ENCODE peak calls at places on chromosome 20, in ten cellular contexts. A is OCI-LY7, R is sigmoid colon, J is A549, C is cardiac muscle cell, D is AG04450, N is ovary, F is MM.1S, K is RWPE1, I is WERI-Rb-1. H is an unnamed sample.

GRCh38 chr20:35305682-35306556 is 13.7 kb upstream of the FAM83C start:
- DNase-seq in A (no peak), R (no peak), J (peak), C (no peak), D (peak), N (no peak), F (no peak), K (peak), I (no peak), H (no peak)

GRCh38 chr20:59745201-59745600 is 140.9 kb downstream of the PHACTR3 start:
- DNase-seq in A (no peak), R (no peak), J (no peak), C (no peak), D (no peak), N (no peak), F (no peak), K (no peak), I (no peak), H (no peak)

GRCh38 chr20:59827138-59828056 is 106.0 kb downstream of the SYCP2 start:
- DNase-seq in A (no peak), R (peak), J (no peak), C (no peak), D (no peak), N (no peak), F (no peak), K (no peak), I (no peak), H (peak)

GRCh38 chr20:5279661-5280060 is 37.1 kb downstream of the PROKR2 start:
- DNase-seq in A (no peak), R (no peak), J (no peak), C (no peak), D (no peak), N (no peak), F (no peak), K (no peak), I (no peak), H (no peak)

GRCh38 chr20:49583669-49584417 is 15.9 kb upstream of the PTGIS start:
- DNase-seq in A (no peak), R (peak), J (peak), C (peak), D (peak), N (peak), F (no peak), K (peak), I (no peak), H (no peak)

GRCh38 chr20:64074963-64075362 is 4.4 kb downstream of the RGS19 start:
- DNase-seq in A (no peak), R (no peak), J (no peak), C (no peak), D (no peak), N (no peak), F (no peak), K (no peak), I (no peak), H (no peak)

GRCh38 chr20:19440660-19441527 is 228.5 kb downstream of the SLC24A3 start:
- DNase-seq in A (no peak), R (peak), J (no peak), C (no peak), D (no peak), N (no peak), F (peak), K (no peak), I (no peak), H (peak)

GRCh38 chr20:1660263-1660662 is 2.7 kb upstream of the SIRPG start:
- DNase-seq in A (no peak), R (no peak), J (no peak), C (no peak), D (no peak), N (no peak), F (no peak), K (no peak), I (no peak), H (no peak)

GRCh38 chr20:48760403-48760889 is 67.4 kb downstream of the PREX1 start:
- DNase-seq in A (peak), R (no peak), J (no peak), C (no peak), D (no peak), N (no peak), F (peak), K (peak), I (no peak), H (peak)

GRCh38 chr20:58751956-58752355 is 59.4 kb downstream of the NPEPL1 start:
- DNase-seq in A (no peak), R (no peak), J (no peak), C (no peak), D (no peak), N (no peak), F (no peak), K (no peak), I (no peak), H (peak)

GRCh38 chr20:20549267-20549612 is 163.2 kb downstream of the RALGAPA2 start:
- DNase-seq in A (no peak), R (no peak), J (no peak), C (no peak), D (no peak), N (no peak), F (no peak), K (peak), I (peak), H (no peak)

GRCh38 chr20:44302026-44302669 is 8.9 kb downstream of the FITM2 start:
- DNase-seq in A (no peak), R (no peak), J (no peak), C (peak), D (no peak), N (no peak), F (no peak), K (no peak), I (no peak), H (no peak)

GRCh38 chr20:49724637-49725606 is 11.2 kb upstream of the B4GALT5 start:
- DNase-seq in A (peak), R (peak), J (no peak), C (no peak), D (no peak), N (no peak), F (no peak), K (no peak), I (no peak), H (peak)

GRCh38 chr20:33482581-33482980 is 7.3 kb upstream of the CBFA2T2 start:
- DNase-seq in A (no peak), R (no peak), J (no peak), C (no peak), D (no peak), N (no peak), F (no peak), K (no peak), I (peak), H (peak)

GRCh38 chr20:53898558-53898931 is 171.8 kb downstream of the BCAS1 start:
- DNase-seq in A (no peak), R (no peak), J (no peak), C (no peak), D (no peak), N (no peak), F (no peak), K (no peak), I (no peak), H (no peak)

GRCh38 chr20:40753472-40753871 is 64.4 kb upstream of the MAFB start:
- DNase-seq in A (no peak), R (no peak), J (no peak), C (no peak), D (no peak), N (no peak), F (no peak), K (no peak), I (no peak), H (no peak)

GRCh38 chr20:37734228-37734980 is 40.6 kb downstream of the CTNNBL1 start:
- DNase-seq in A (no peak), R (no peak), J (no peak), C (no peak), D (no peak), N (no peak), F (no peak), K (no peak), I (peak), H (no peak)

GRCh38 chr20:9068232-9068781 is 580 bp upstream of the PLCB4 start:
- DNase-seq in A (no peak), R (peak), J (peak), C (peak), D (no peak), N (peak), F (no peak), K (peak), I (peak), H (peak)

GRCh38 chr20:5933802-5934436 is 16.4 kb downstream of the TRMT6 start:
- DNase-seq in A (peak), R (no peak), J (peak), C (no peak), D (no peak), N (no peak), F (peak), K (peak), I (peak), H (no peak)

GRCh38 chr20:40689100-40689942 is at the start of gene MAFB:
- DNase-seq in A (no peak), R (peak), J (peak), C (peak), D (peak), N (peak), F (peak), K (peak), I (peak), H (peak)

GRCh38 chr20:8454137-8454712 is 322.2 kb downstream of the PLCB1 start:
- DNase-seq in A (peak), R (no peak), J (peak), C (peak), D (peak), N (no peak), F (no peak), K (peak), I (no peak), H (no peak)

GRCh38 chr20:19403549-19403948 is 191.1 kb downstream of the SLC24A3 start:
- DNase-seq in A (no peak), R (no peak), J (no peak), C (no peak), D (no peak), N (no peak), F (no peak), K (no peak), I (no peak), H (no peak)

GRCh38 chr20:35511814-35512420 is 17.5 kb downstream of the C20orf173 start:
- DNase-seq in A (peak), R (no peak), J (peak), C (peak), D (no peak), N (no peak), F (no peak), K (peak), I (peak), H (no peak)

GRCh38 chr20:14830466-14830865 is 493.1 kb upstream of the FLRT3 start:
- DNase-seq in A (no peak), R (no peak), J (no peak), C (no peak), D (no peak), N (no peak), F (no peak), K (no peak), I (no peak), H (no peak)

GRCh38 chr20:53159144-53159543 is 187.0 kb downstream of the TSHZ2 start:
- DNase-seq in A (no peak), R (no peak), J (no peak), C (no peak), D (no peak), N (no peak), F (no peak), K (no peak), I (no peak), H (no peak)

GRCh38 chr20:20452254-20452676 is 84.4 kb downstream of the INSM1 start:
- DNase-seq in A (no peak), R (no peak), J (no peak), C (peak), D (peak), N (peak), F (no peak), K (peak), I (peak), H (peak)

GRCh38 chr20:53425930-53426329 is 167.7 kb downstream of the ZNF217 start:
- DNase-seq in A (no peak), R (no peak), J (no peak), C (no peak), D (no peak), N (no peak), F (no peak), K (no peak), I (no peak), H (no peak)

GRCh38 chr20:63893999-63894357 is 948 bp upstream of the DNAJC5 start:
- DNase-seq in A (no peak), R (no peak), J (no peak), C (no peak), D (no peak), N (no peak), F (no peak), K (no peak), I (no peak), H (no peak)

GRCh38 chr20:45611054-45611453 is 18.5 kb upstream of the WFDC10A start:
- DNase-seq in A (no peak), R (no peak), J (no peak), C (no peak), D (peak), N (no peak), F (no peak), K (peak), I (no peak), H (no peak)

GRCh38 chr20:50467618-50468373 is 42.4 kb upstream of the PTPN1 start:
- DNase-seq in A (peak), R (no peak), J (peak), C (peak), D (no peak), N (no peak), F (peak), K (peak), I (peak), H (no peak)

GRCh38 chr20:1499528-1500420 is 8.6 kb upstream of the SIRPB2 start:
- DNase-seq in A (no peak), R (no peak), J (no peak), C (no peak), D (no peak), N (no peak), F (peak), K (peak), I (no peak), H (no peak)

GRCh38 chr20:37737806-37738442 is 44.1 kb downstream of the CTNNBL1 start:
- DNase-seq in A (peak), R (no peak), J (no peak), C (no peak), D (no peak), N (no peak), F (no peak), K (no peak), I (no peak), H (no peak)

GRCh38 chr20:24933266-24933908 is 15.7 kb upstream of the CST7 start:
- DNase-seq in A (no peak), R (peak), J (no peak), C (no peak), D (no peak), N (no peak), F (no peak), K (no peak), I (no peak), H (peak)

GRCh38 chr20:16434087-16434664 is 139.1 kb downstream of the KIF16B start:
- DNase-seq in A (peak), R (no peak), J (peak), C (peak), D (no peak), N (peak), F (peak), K (peak), I (peak), H (peak)

GRCh38 chr20:64036346-64037198 is 590 bp downstream of the C20orf204 start:
- DNase-seq in A (no peak), R (no peak), J (no peak), C (no peak), D (no peak), N (no peak), F (no peak), K (no peak), I (no peak), H (peak)

GRCh38 chr20:2804921-2805681 is 4.7 kb upstream of the CPXM1 start:
- DNase-seq in A (no peak), R (no peak), J (no peak), C (no peak), D (no peak), N (no peak), F (no peak), K (no peak), I (no peak), H (peak)
- TF ChIP-seq CTCF in A (no peak), R (no peak), J (no peak), C (no peak), D (no peak), N (no peak), F (no peak), K (no peak), I (no peak), H (no peak)

GRCh38 chr20:32288225-32288849 is 10.9 kb downstream of the KIF3B start:
- DNase-seq in A (no peak), R (no peak), J (no peak), C (no peak), D (no peak), N (no peak), F (no peak), K (no peak), I (no peak), H (no peak)

GRCh38 chr20:32282461-32282860 is 5.0 kb downstream of the KIF3B start:
- DNase-seq in A (peak), R (no peak), J (no peak), C (no peak), D (no peak), N (no peak), F (no peak), K (no peak), I (no peak), H (no peak)

GRCh38 chr20:32285082-32285620 is 7.7 kb downstream of the KIF3B start:
- DNase-seq in A (no peak), R (no peak), J (no peak), C (no peak), D (no peak), N (no peak), F (no peak), K (no peak), I (no peak), H (no peak)

GRCh38 chr20:32287231-32287638 is 9.8 kb downstream of the KIF3B start:
- DNase-seq in A (no peak), R (no peak), J (no peak), C (no peak), D (no peak), N (no peak), F (no peak), K (no peak), I (no peak), H (peak)

DNA sequence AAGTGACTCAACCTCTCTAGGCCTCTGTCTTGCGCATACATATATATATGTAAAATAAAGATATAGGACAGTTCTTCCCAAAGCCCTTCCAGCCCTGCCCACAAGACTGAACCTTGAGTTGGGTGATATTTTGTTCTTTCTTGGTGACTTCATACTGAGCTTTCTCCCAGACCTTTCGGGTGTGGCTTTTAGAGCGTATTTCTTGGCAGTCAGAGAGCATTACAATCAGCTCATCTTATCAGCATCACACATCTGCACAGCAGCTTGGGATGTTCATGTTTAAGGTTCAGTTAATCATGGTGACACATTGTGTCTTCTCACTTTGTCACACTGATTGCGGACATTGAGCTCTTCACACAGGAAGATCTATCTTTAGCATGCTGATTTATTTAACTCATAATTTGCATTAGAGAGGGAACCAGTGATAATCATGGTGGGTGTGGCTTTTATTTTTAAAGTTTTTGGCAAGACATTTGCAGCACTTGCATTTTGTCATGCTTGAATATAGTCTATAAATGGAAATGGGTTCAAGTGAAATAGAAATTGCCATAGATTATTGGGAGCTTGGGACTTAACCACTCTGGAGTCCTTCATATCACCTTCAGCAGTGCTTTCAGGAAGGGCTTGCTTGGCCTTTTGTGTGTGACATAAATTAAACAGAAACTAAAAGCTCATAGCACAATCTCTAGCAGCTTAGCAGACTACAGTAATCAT is 8.3 kb downstream of the KIF3B start:
- DNase-seq in A (peak), R (no peak), J (no peak), C (peak), D (no peak), N (no peak), F (peak), K (no peak), I (no peak), H (no peak)
- H3K27ac ChIP-seq in A (peak), R (no peak), J (no peak), C (peak), D (no peak), N (no peak), F (peak), K (no peak), I (no peak), H (peak)

DNA sequence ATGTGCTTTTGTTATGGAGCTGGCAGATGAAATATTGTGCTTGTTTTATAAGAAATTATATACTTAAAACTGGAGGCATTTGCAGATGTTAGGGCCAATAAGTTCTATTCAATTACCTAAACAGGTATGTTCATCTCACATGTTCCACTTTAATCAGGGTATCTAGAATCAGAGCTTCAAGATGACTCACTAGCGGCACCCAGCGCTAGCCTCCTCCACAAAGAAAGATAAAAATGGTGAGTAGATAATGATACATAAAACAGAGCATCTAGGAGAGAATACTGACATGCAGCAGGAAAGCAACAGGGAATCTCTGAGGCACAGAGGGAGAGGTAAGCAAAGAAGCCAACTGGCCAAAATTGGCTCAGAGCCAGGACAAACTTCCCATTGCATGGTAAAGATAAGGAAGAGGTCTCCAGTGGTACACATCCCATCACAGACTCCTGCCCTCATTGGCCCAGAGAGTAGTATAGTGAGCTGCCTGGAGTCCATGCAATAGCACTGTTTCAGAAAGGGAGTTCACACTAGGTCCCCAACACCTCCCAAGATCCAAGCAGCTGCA is 200.7 kb upstream of the SPTLC3 start:
- DNase-seq in A (no peak), R (no peak), J (no peak), C (no peak), D (no peak), N (no peak), F (no peak), K (no peak), I (no peak), H (no peak)
- TF ChIP-seq CTCF in A (no peak), R (no peak), J (no peak), C (no peak), D (no peak), N (no peak), F (no peak), K (no peak), I (no peak), H (no peak)

GRCh38 chr20:25992146-25992545 is 295.5 kb upstream of the ZNF337 start:
- DNase-seq in A (no peak), R (no peak), J (no peak), C (no peak), D (no peak), N (no peak), F (no peak), K (no peak), I (peak), H (no peak)
- H3K27ac ChIP-seq in A (no peak), R (no peak), J (no peak), C (no peak), D (no peak), N (no peak), F (no peak), K (no peak), I (peak), H (no peak)

DNA sequence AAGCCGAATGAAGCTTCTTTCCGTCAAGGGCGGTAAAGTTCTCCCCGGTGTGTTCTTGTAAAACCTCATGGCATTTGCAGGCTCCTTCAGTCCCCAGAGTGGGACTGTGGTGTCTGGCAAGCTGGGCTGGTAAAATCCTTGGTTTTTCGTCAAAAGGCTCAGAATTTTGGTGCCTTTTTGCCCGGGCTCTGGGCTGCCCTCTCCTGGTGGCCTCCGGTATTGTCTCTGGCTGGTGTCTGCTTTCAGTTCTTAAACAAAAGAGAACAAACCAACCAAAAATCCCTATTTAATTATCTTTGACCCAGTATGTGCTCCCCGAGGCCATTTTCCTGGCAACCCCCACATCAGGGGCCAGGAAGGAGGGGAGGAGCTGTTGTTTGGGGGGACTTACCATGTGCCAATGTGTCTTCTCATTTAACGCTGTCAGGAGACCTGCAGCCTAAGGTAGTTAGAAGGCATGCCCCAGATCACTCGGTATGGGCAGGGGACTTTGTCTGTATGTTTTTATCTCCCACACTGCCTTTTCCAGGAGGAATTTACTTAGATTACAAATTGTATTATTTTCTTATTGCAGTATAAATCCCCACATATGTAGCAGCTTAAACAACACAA is 11.1 kb downstream of the CDH4 start:
- DNase-seq in A (peak), R (no peak), J (no peak), C (no peak), D (no peak), N (no peak), F (peak), K (no peak), I (no peak), H (no peak)
- TF ChIP-seq CTCF in A (peak), R (peak), J (peak), C (peak), D (peak), N (no peak), F (peak), K (peak), I (peak), H (peak)